ENCODE peak calls at places on chromosomes 1 and 21, in seven cellular contexts. L is endothelial cell, U is fibroblast of the aortic adventitia, Q is GDM1, E is right cardiac atrium, O is tibial artery, W is globus pallidus. N is an unnamed sample.

GRCh38 chr1:11483581-11484320 is 4.8 kb downstream of the DISP3 start:
- DNase-seq in Q (no peak), U (no peak), O (no peak), E (no peak), W (no peak), L (no peak), N (peak; percentile 12)

GRCh38 chr1:31957701-31958674 is 19.8 kb upstream of the PTP4A2 start:
- DNase-seq in Q (peak; percentile 88), O (no peak), E (no peak), W (no peak), L (no peak), U (no peak), N (no peak)

GRCh38 chr1:99546432-99547416 is 99.2 kb upstream of the PALMD start:
- DNase-seq in Q (no peak), W (no peak), E (no peak), O (no peak), U (no peak), L (no peak), N (no peak)

GRCh38 chr1:21143752-21144151 is 32.9 kb downstream of the EIF4G3 start:
- DNase-seq in L (no peak), Q (no peak), O (no peak), W (no peak), E (no peak), U (no peak), N (no peak)

GRCh38 chr1:155073377-155074272 is 5.0 kb upstream of the EFNA3 start:
- DNase-seq in E (no peak), O (no peak), Q (peak; percentile 71), L (no peak), W (no peak), U (no peak), N (no peak)

GRCh38 chr21:33039542-33039941 is 13.8 kb downstream of the OLIG2 start:
- DNase-seq in U (no peak), O (no peak), W (peak; percentile 97), Q (no peak), L (no peak), E (no peak), N (no peak)

GRCh38 chr1:116556289-116557006 is 14.4 kb downstream of the CD58 start:
- DNase-seq in U (peak; percentile 97), E (peak; percentile 89), L (no peak), W (no peak), Q (no peak), O (peak; percentile 73), N (no peak)

GRCh38 chr1:32546611-32547010 is 7.4 kb downstream of the ZBTB8A start:
- DNase-seq in U (no peak), Q (no peak), O (no peak), L (no peak), E (no peak), W (no peak), N (no peak)

GRCh38 chr1:203199481-203200058 is 13.1 kb upstream of the CHI3L1 start:
- DNase-seq in U (no peak), W (no peak), E (no peak), Q (no peak), L (no peak), O (no peak), N (no peak)

GRCh38 chr1:215055281-215055935 is 27.1 kb upstream of the KCNK2 start:
- DNase-seq in E (no peak), U (no peak), W (no peak), L (no peak), Q (no peak), O (no peak), N (no peak)

GRCh38 chr1:24294757-24295371 is 24.3 kb upstream of the GRHL3 start:
- DNase-seq in E (peak; percentile 70), O (peak; percentile 87), U (peak; percentile 86), W (no peak), Q (no peak), L (no peak), N (no peak)

GRCh38 chr1:183604048-183604808 is 14.0 kb upstream of the NCF2 start:
- DNase-seq in L (no peak), Q (no peak), E (peak; percentile 28), O (no peak), W (no peak), U (peak; percentile 51), N (no peak)

GRCh38 chr21:45256912-45257672 is 30.6 kb downstream of the POFUT2 start:
- DNase-seq in U (no peak), E (peak; percentile 11), L (no peak), Q (no peak), O (peak; percentile 12), W (no peak), N (no peak)

GRCh38 chr1:59477286-59477685 is 180.4 kb downstream of the FGGY start:
- DNase-seq in O (no peak), W (no peak), Q (no peak), U (no peak), L (no peak), E (no peak), N (no peak)

GRCh38 chr1:184193451-184193850 is 141.9 kb downstream of the TSEN15 start:
- DNase-seq in O (no peak), L (no peak), Q (no peak), E (peak; percentile 16), W (no peak), U (no peak), N (no peak)

GRCh38 chr1:65691962-65692361 is 100.7 kb upstream of the PDE4B start:
- DNase-seq in L (no peak), Q (no peak), U (no peak), E (no peak), O (no peak), W (no peak), N (no peak)

GRCh38 chr1:39976732-39977131 is 21.8 kb downstream of the MFSD2A start:
- DNase-seq in O (no peak), E (no peak), W (no peak), L (no peak), Q (no peak), U (peak; percentile 21), N (no peak)

GRCh38 chr1:205301220-205301821 is 20.2 kb downstream of the NUAK2 start:
- DNase-seq in L (peak; percentile 68), U (peak; percentile 95), O (no peak), Q (no peak), W (no peak), E (no peak), N (peak; percentile 63)

GRCh38 chr1:172442843-172443565 is 865 bp downstream of the PIGC start:
- DNase-seq in O (no peak), L (no peak), Q (no peak), W (no peak), U (no peak), E (no peak), N (no peak)

GRCh38 chr1:247293047-247293446 is 37.2 kb downstream of the VN1R5 start:
- DNase-seq in Q (no peak), O (no peak), U (peak; percentile 61), L (no peak), W (no peak), E (no peak), N (no peak)

GRCh38 chr1:22792396-22793171 is 81.9 kb downstream of the EPHB2 start:
- DNase-seq in W (no peak), L (no peak), U (no peak), E (no peak), Q (no peak), O (no peak), N (no peak)

GRCh38 chr1:150551049-150551783 is 2.0 kb downstream of the ADAMTSL4 start:
- DNase-seq in Q (no peak), U (no peak), W (no peak), O (no peak), E (no peak), L (no peak), N (no peak)

GRCh38 chr1:156089704-156090103 is 7.4 kb upstream of the MEX3A start:
- DNase-seq in E (no peak), L (no peak), O (no peak), W (no peak), Q (no peak), U (no peak), N (no peak)

GRCh38 chr1:154567386-154568164 is at the start of gene CHRNB2:
- DNase-seq in E (peak; percentile 72), L (peak; percentile 88), W (peak; percentile 29), U (peak; percentile 27), Q (peak; percentile 30), O (peak; percentile 45), N (peak; percentile 89)

GRCh38 chr1:154745286-154745731 is 124.8 kb downstream of the KCNN3 start:
- DNase-seq in L (no peak), E (peak; percentile 44), W (no peak), Q (no peak), O (no peak), U (peak; percentile 76), N (no peak)

GRCh38 chr1:201890806-201891450 is 2.2 kb downstream of the SHISA4 start:
- DNase-seq in Q (no peak), O (peak; percentile 15), E (no peak), W (no peak), U (no peak), L (no peak), N (no peak)

GRCh38 chr1:207289756-207290155 is 31.7 kb upstream of the CD55 start:
- DNase-seq in O (no peak), Q (no peak), E (no peak), W (no peak), L (no peak), U (no peak), N (no peak)

GRCh38 chr21:37815893-37816292 is 100.4 kb downstream of the KCNJ6 start:
- DNase-seq in E (no peak), W (no peak), L (no peak), O (no peak), U (no peak), Q (no peak), N (no peak)

GRCh38 chr1:233006582-233006981 is 56.2 kb downstream of the NTPCR start:
- DNase-seq in Q (no peak), L (no peak), E (no peak), U (no peak), O (no peak), W (no peak), N (peak; percentile 3)

GRCh38 chr1:209064850-209065249 is 518.7 kb upstream of the CAMK1G start:
- DNase-seq in U (no peak), O (no peak), Q (no peak), L (no peak), E (no peak), W (no peak), N (peak; percentile 16)

GRCh38 chr1:156475568-156476500 is 24.7 kb downstream of the MEF2D start:
- DNase-seq in E (peak; percentile 88), W (peak; percentile 85), Q (no peak), U (peak; percentile 92), O (peak; percentile 94), L (no peak), N (no peak)

GRCh38 chr21:26846036-26846931 is 1.1 kb upstream of the ADAMTS1 start:
- DNase-seq in Q (no peak), L (peak; percentile 80), O (peak; percentile 79), E (peak; percentile 95), U (peak; percentile 85), W (peak; percentile 86), N (peak; percentile 70)

GRCh38 chr1:24805534-24806301 is 60.5 kb downstream of the CLIC4 start:
- DNase-seq in E (peak; percentile 30), O (peak; percentile 48), L (no peak), U (peak; percentile 74), Q (no peak), W (no peak), N (no peak)

GRCh38 chr1:27643626-27644368 is 8.8 kb upstream of the FGR start:
- DNase-seq in Q (peak; percentile 45), E (peak; percentile 70), O (peak; percentile 54), U (peak; percentile 70), W (no peak), L (peak; percentile 59), N (no peak)

GRCh38 chr1:214280386-214281029 is 451 bp upstream of the SMYD2 start:
- DNase-seq in U (peak; percentile 29), O (peak; percentile 37), L (peak; percentile 57), E (peak; percentile 35), W (peak; percentile 18), Q (peak; percentile 48), N (peak; percentile 89)

GRCh38 chr1:203426870-203427269 is 48.7 kb upstream of the PRELP start:
- DNase-seq in Q (no peak), E (no peak), O (no peak), L (no peak), U (no peak), W (no peak), N (no peak)

GRCh38 chr21:35351434-35351833 is 302.3 kb upstream of the RUNX1 start:
- DNase-seq in W (no peak), Q (no peak), L (no peak), O (no peak), E (no peak), U (no peak), N (no peak)

GRCh38 chr1:234694661-234695060 is 84.7 kb upstream of the IRF2BP2 start:
- DNase-seq in U (no peak), E (no peak), O (no peak), L (no peak), W (no peak), Q (no peak), N (no peak)